ENCODE peak calls at places on chromosomes 3 and 15, in four cellular contexts. M, B, S and A are unnamed samples.

GRCh38 chr3:110711851-110712396 is 359.7 kb upstream of the NECTIN3 start:
- DNase-seq in S (no peak), M (no peak), B (no peak), A (no peak)

GRCh38 chr3:196604548-196604947 is 34.9 kb upstream of the NRROS start:
- DNase-seq in B (no peak), M (no peak), S (peak), A (no peak)

GRCh38 chr3:36792342-36792741 is 28.0 kb upstream of the DCLK3 start:
- DNase-seq in S (peak), M (peak), B (peak), A (no peak)

GRCh38 chr3:167493240-167493639 is 19.4 kb upstream of the SERPINI2 start:
- DNase-seq in B (peak), S (peak), M (peak), A (no peak)

GRCh38 chr15:80779658-80780415 is 667 bp downstream of the CEMIP start:
- DNase-seq in B (peak), S (peak), M (peak), A (no peak)

GRCh38 chr3:171427771-171428320 is 32.4 kb downstream of the TNIK start:
- DNase-seq in M (no peak), S (no peak), B (no peak), A (no peak)

GRCh38 chr15:40787991-40788390 is 18.2 kb downstream of the C15orf62 start:
- DNase-seq in B (no peak), M (no peak), S (no peak), A (no peak)

GRCh38 chr3:14598143-14598569 is 53.4 kb upstream of the CCDC174 start:
- DNase-seq in S (peak), M (no peak), B (peak), A (peak)

GRCh38 chr3:155411500-155412223 is 118.2 kb upstream of the STRIT1 start:
- DNase-seq in M (peak), S (no peak), B (no peak), A (no peak)

GRCh38 chr3:148981236-148981635 is 10.1 kb upstream of the GYG1 start:
- DNase-seq in B (no peak), S (no peak), M (peak), A (no peak)

GRCh38 chr15:52791776-52792175 is 1.6 kb upstream of the ONECUT1 start:
- DNase-seq in S (no peak), B (no peak), M (no peak), A (no peak)
- H3K27ac ChIP-seq in S (no peak), B (no peak), M (no peak), A (no peak)

GRCh38 chr15:37820380-37821128 is 113.9 kb upstream of the TMCO5A start:
- DNase-seq in B (peak), M (no peak), S (no peak), A (no peak)

GRCh38 chr15:37819191-37819590 is 115.2 kb upstream of the TMCO5A start:
- DNase-seq in S (no peak), B (no peak), M (no peak), A (no peak)

GRCh38 chr15:37813306-37813705 is 121.1 kb upstream of the TMCO5A start:
- DNase-seq in M (no peak), S (no peak), B (no peak), A (no peak)

GRCh38 chr15:37814847-37815246 is 119.6 kb upstream of the TMCO5A start:
- DNase-seq in S (no peak), B (no peak), M (no peak), A (no peak)

GRCh38 chr15:37818152-37818677 is 116.2 kb upstream of the TMCO5A start:
- DNase-seq in B (no peak), M (no peak), S (no peak), A (no peak)
- TF ChIP-seq POLR2AphosphoS5 in B (no peak), M (no peak), S (no peak), A (no peak)

GRCh38 chr3:64344721-64345207 is 119.5 kb upstream of the PRICKLE2 start:
- DNase-seq in B (no peak), S (no peak), M (no peak), A (no peak)
- TF ChIP-seq GABPA in B (no peak), S (no peak), M (no peak), A (no peak)

DNA sequence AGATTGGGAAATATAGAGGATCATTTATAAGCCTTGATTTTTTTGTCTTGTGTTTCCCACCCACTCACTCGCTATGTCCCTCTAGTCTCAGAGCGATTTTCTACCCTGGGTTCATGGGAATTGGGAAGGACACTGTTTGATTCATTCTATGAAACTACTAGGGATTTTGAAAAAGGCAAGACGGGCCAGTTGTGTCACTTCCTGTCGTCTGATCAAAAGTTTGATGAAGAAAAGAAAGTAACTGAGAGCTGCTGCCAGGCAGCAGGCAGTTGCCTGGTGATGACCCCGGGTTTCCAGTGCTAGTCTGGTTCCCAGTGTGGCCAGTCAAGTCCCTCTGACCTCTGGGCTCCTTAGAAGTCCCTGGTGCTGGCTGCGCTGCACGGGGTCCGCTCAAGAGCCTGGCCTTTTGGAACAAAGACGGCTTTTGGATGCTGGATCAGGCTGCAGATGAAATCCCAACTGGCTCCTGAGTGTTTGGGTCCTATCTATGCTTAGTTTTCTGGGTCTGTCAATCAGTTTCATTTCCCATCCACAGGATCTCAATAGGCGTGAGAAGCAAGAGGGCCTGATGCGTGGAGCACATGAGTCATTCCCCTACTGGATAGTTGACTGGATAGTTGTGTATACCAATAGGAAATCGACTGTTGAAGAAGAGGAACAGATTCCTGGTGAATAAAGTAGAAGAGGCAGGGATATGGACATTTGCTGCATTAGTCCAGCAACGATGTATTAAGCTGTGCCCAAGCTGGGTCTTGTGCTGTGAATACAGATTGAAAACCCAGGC is 89.7 kb downstream of the EEFSEC start:
- DNase-seq in S (peak), M (no peak), B (no peak), A (no peak)
- H3K27ac ChIP-seq in S (no peak), M (no peak), B (no peak), A (no peak)

GRCh38 chr3:5384557-5384956 is 197.1 kb downstream of the EDEM1 start:
- DNase-seq in M (no peak), B (no peak), S (no peak), A (no peak)

GRCh38 chr3:5390221-5390620 is 202.7 kb downstream of the EDEM1 start:
- DNase-seq in M (no peak), B (no peak), S (no peak), A (no peak)

GRCh38 chr3:5388091-5388490 is 200.6 kb downstream of the EDEM1 start:
- DNase-seq in S (no peak), M (no peak), B (no peak), A (no peak)

GRCh38 chr3:5391226-5391625 is 203.7 kb downstream of the EDEM1 start:
- DNase-seq in B (no peak), M (no peak), S (no peak), A (no peak)

GRCh38 chr3:5389057-5389456 is 201.6 kb downstream of the EDEM1 start:
- DNase-seq in S (no peak), M (peak), B (no peak), A (no peak)
- TF ChIP-seq POLR2AphosphoS5 in S (no peak), M (no peak), B (no peak), A (no peak)

GRCh38 chr3:46380471-46381215 is 9.9 kb downstream of the CCR5 start:
- DNase-seq in S (no peak), M (no peak), B (no peak), A (no peak)
- TF ChIP-seq GABPA in S (no peak), M (no peak), B (no peak), A (no peak)